ENCODE peak calls at places on chromosome 13, in four cellular contexts. T is IMR-90, B is H9, M is H1. R is an unnamed sample.

GRCh38 chr13:39918837-39919236 is 263.4 kb downstream of the COG6 start:
- DNase-seq in M (no peak), T (no peak), B (no peak), R (no peak)

GRCh38 chr13:33218426-33218825 is 67.1 kb downstream of the STARD13 start:
- DNase-seq in T (no peak), M (no peak), B (no peak), R (no peak)

GRCh38 chr13:113493315-113493951 is 2.9 kb upstream of the DCUN1D2 start:
- DNase-seq in T (peak; percentile 99), M (no peak), B (no peak), R (peak; percentile 81)

GRCh38 chr13:113129921-113130750 is 7.5 kb downstream of the F10 start:
- DNase-seq in T (no peak), M (no peak), B (peak; percentile 37), R (no peak)

GRCh38 chr13:69935043-69935442 is 172.6 kb upstream of the ATXN8OS start:
- DNase-seq in T (no peak), M (no peak), B (no peak), R (peak; percentile 44)

GRCh38 chr13:24038846-24039330 is 121.6 kb upstream of the SPATA13 start:
- DNase-seq in B (no peak), T (peak; percentile 74), M (no peak), R (no peak)

GRCh38 chr13:44713793-44714469 is 137.8 kb upstream of the TSC22D1 start:
- DNase-seq in T (peak; percentile 94), B (peak; percentile 45), M (peak; percentile 31), R (peak; percentile 95)

GRCh38 chr13:20561731-20562130 is 5.2 kb upstream of the IFT88 start:
- DNase-seq in T (no peak), B (no peak), M (no peak), R (no peak)

GRCh38 chr13:112450118-112450517 is 74.0 kb downstream of the SPACA7 start:
- DNase-seq in T (no peak), B (no peak), M (no peak), R (no peak)

GRCh38 chr13:106846571-106846970 is 278.6 kb upstream of the ARGLU1 start:
- DNase-seq in M (no peak), T (no peak), B (no peak), R (no peak)

GRCh38 chr13:80841346-80841882 is 500.5 kb upstream of the SPRY2 start:
- DNase-seq in B (no peak), T (no peak), M (no peak), R (no peak)

GRCh38 chr13:96650301-96650886 is 343.9 kb downstream of the OXGR1 start:
- DNase-seq in B (no peak), T (no peak), M (no peak), R (peak; percentile 73)

GRCh38 chr13:83286737-83287136 is 595.5 kb downstream of the SLITRK1 start:
- DNase-seq in T (peak; percentile 33), B (no peak), M (no peak), R (no peak)

DNA sequence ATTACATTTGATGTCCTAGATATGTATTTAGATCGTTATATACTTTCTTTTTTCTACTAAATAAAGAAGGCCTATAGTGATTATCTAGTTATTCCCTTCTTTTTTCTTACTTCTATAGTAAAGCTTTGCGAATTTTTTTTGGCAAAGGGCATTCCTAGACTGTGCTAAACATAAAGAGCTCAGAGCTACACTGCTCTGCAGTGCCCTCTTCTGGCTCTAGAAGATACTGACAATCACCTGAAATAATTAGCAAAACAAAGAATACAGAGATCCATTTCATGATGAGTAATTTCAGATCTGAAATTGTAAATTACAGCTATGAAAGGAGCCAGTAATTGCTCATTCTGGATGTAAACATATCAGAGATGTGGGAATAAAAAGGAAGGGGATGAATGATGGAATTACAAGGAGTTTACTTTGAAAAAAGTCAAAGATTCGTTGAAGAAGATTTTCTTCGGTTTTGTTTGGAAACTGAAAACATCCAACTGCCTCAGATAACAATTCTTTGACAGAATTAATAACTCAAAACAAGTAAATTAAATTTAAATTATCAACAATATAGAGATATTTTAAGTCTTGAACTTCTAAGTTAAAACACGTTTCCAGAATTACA is 288.5 kb downstream of the NALCN start:
- DNase-seq in B (no peak), M (no peak), T (peak; percentile 53), R (peak; percentile 50)
- H3K56ac ChIP-seq in B (no peak overlapping the region), M (no peak overlapping the region), T (no peak overlapping the region), R (no peak overlapping the region)

DNA sequence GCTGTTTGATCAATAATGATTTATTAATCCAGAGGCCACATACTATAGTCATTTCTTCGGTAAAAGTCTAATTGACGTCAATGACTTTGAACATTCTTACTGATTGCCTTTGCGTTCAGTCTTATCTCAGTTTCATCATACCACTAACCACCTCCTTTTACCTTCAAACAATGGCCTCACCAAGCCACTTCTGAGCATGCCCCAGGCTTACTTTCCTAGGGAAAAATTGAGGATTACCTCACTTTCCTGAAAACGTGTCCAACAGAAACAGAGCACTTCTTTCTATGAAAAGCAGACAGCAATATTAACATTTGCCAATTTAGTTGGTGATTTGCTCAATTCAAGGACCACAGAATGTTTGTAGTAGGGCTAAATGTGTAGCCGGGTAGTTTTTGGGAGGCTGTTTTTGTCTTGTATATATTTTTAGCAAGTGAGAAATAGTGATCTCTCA is 157.6 kb downstream of the KLF5 start:
- DNase-seq in M (no peak), B (no peak), T (no peak), R (no peak)
- H3K56ac ChIP-seq in M (no peak overlapping the region), B (no peak overlapping the region), T (no peak overlapping the region), R (no peak overlapping the region)

DNA sequence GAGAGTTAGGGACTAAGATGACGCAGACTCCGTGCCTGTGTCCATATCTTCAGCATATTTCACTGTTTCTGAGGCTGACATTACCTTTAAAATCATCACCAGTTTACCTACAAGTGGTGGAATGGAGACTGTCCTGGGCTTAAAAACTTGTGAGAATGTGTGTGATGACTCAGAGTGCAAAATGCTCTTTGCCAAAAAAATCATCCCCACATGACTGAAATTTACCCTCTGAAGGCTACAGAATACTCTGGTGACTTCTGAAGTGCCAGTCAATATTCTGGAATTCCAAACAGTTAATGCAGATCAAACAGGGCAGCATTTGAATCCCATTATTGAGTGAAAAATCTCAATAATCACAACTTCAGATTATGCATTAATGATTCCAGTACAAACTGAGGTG is 901.4 kb downstream of the EFNB2 start:
- DNase-seq in B (no peak), M (no peak), T (no peak), R (no peak)
- H3K56ac ChIP-seq in B (no peak overlapping the region), M (no peak overlapping the region), T (no peak overlapping the region), R (no peak overlapping the region)

GRCh38 chr13:73973156-73973555 is 161.0 kb downstream of the KLF12 start:
- DNase-seq in M (no peak), B (no peak), T (no peak), R (no peak)

GRCh38 chr13:73971481-73971880 is 162.7 kb downstream of the KLF12 start:
- DNase-seq in T (no peak), M (no peak), B (no peak), R (no peak)

GRCh38 chr13:73970413-73971055 is 163.7 kb downstream of the KLF12 start:
- DNase-seq in T (no peak), M (no peak), B (no peak), R (no peak)

GRCh38 chr13:73972503-73972902 is 161.7 kb downstream of the KLF12 start:
- DNase-seq in T (no peak), B (no peak), M (no peak), R (no peak)

DNA sequence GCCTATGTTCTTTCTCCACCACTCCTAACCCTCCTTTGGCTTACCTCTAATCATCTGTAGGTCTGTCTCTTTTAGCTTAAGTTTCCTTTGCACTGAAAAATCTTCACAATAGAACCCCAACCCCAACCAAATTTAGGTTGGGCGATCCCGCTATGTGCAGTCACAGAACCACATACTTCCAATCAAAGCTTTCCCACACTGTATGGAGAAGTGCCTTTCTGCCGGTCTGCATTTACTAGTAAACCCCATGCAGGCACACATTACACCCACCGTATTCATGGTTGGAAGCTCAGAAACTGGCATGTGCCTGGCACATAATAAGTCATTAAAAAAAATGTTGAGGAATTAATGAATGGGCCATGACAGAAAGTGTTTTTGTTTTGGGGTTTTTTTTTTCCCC is 158.4 kb downstream of the KLF12 start:
- DNase-seq in M (no peak), T (no peak), B (no peak), R (no peak)
- H3K56ac ChIP-seq in M (no peak overlapping the region), T (no peak overlapping the region), B (no peak overlapping the region), R (no peak overlapping the region)

GRCh38 chr13:63853816-63854215 is 2438.2 kb upstream of the PCDH20 start:
- DNase-seq in B (no peak), M (no peak), T (no peak), R (peak; percentile 78)

GRCh38 chr13:63855457-63856118 is 2439.9 kb upstream of the PCDH20 start:
- DNase-seq in B (no peak), T (peak; percentile 52), M (no peak), R (peak; percentile 59)
- H3K56ac ChIP-seq in B (no peak overlapping the region), T (no peak overlapping the region), M (no peak overlapping the region), R (no peak overlapping the region)

DNA sequence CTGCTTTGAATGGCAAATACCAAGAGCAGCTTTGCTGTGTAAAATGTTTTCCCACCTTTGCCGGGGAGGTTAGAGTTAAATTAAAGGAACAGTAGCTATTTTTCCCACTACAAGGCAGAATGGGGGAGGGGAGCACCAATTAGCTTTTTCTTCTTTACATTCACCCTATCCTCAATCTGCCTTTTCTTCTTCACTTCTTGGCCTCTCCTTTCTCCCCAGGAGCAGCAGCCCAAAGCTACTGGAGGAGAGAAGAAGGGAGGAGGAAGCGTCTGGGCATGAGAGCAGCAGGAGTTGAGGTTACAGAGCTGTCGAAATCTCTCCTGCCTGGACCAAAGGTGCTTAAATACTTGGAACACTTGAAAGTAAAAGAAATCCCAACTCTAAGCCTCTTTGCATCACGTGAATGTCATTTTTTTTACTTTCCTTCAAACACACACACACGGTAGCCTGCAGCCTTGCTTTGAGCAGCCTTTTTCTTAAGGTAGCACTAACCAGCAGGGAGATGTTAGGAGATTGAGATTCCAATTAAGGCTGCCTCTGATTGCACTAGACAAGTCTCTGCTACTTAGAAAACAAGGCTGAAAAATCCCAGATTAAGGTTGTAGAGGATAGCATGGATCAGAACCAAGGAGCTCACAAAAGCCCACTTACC is 38.9 kb upstream of the WASF3 start:
- DNase-seq in B (no peak), T (no peak), M (no peak), R (peak; percentile 27)
- H3K56ac ChIP-seq in B (no peak overlapping the region), T (no peak overlapping the region), M (no peak overlapping the region), R (no peak overlapping the region)

GRCh38 chr13:75486654-75487053 is 4.7 kb upstream of the TBC1D4 start:
- DNase-seq in B (no peak), M (no peak), T (no peak), R (no peak)
- H3K56ac ChIP-seq in B (no peak overlapping the region), M (no peak overlapping the region), T (no peak overlapping the region), R (no peak overlapping the region)

R was measured in mesendoderm.